ENCODE peak calls at places on chromosomes 5 and 9, in five cellular contexts. G is GM12878, T is HepG2, S is SK-N-SH, U is K562. D is an unnamed sample.

GRCh38 chr9:113992276-113992951 is 85.7 kb downstream of the AMBP start:
- DNase-seq in T (no peak), G (no peak), U (no peak), S (peak; percentile 70), D (no peak)

GRCh38 chr5:144485540-144485939 is 314.9 kb downstream of the KCTD16 start:
- DNase-seq in T (no peak), U (no peak), S (no peak), G (no peak), D (no peak)

GRCh38 chr5:132300572-132301340 is 6.6 kb downstream of the SLC22A4 start:
- DNase-seq in S (no peak), U (peak; percentile 66), G (no peak), T (no peak), D (no peak)

GRCh38 chr9:107141967-107142366 is 141.1 kb upstream of the RAD23B start:
- DNase-seq in G (no peak), S (no peak), U (no peak), T (no peak), D (no peak)

GRCh38 chr9:18799420-18799819 is 233.6 kb downstream of the SAXO1 start:
- DNase-seq in S (no peak), U (no peak), G (no peak), T (no peak), D (no peak)

GRCh38 chr5:175789670-175790069 is 81.7 kb upstream of the CPLX2 start:
- DNase-seq in T (no peak), G (no peak), U (no peak), S (no peak), D (no peak)

GRCh38 chr5:62017092-62017491 is 288.9 kb upstream of the KIF2A start:
- DNase-seq in S (no peak), T (no peak), G (no peak), U (no peak), D (no peak)

GRCh38 chr5:109688647-109688998 is 1.1 kb upstream of the MAN2A1 start:
- DNase-seq in S (no peak), G (peak; percentile 35), T (peak; percentile 74), U (peak; percentile 75), D (peak; percentile 29)

GRCh38 chr5:149434162-149435014 is 55.3 kb upstream of the IL17B start:
- DNase-seq in G (no peak), S (peak; percentile 88), U (peak; percentile 76), T (no peak), D (peak; percentile 79)

GRCh38 chr9:137759117-137759516 is 118.5 kb upstream of the CACNA1B start:
- DNase-seq in S (no peak), G (peak; percentile 69), T (no peak), U (no peak), D (no peak)

GRCh38 chr9:3508531-3509374 is 17.0 kb downstream of the RFX3 start:
- DNase-seq in U (no peak), S (no peak), T (no peak), G (no peak), D (peak; percentile 6)

GRCh38 chr5:127359502-127359901 is 68.9 kb downstream of the MEGF10 start:
- DNase-seq in U (no peak), S (no peak), G (no peak), T (no peak), D (no peak)

GRCh38 chr9:95822583-95823431 is 52.7 kb upstream of the ERCC6L2 start:
- DNase-seq in T (no peak), S (no peak), G (peak; percentile 84), U (no peak), D (no peak)

GRCh38 chr5:59583810-59584562 is 309.5 kb downstream of the PDE4D start:
- DNase-seq in T (no peak), G (no peak), S (no peak), U (no peak), D (no peak)

GRCh38 chr5:32068561-32068960 is 105.6 kb downstream of the GOLPH3 start:
- DNase-seq in T (no peak), S (no peak), G (no peak), U (no peak), D (no peak)

GRCh38 chr9:4662989-4663792 is 1.1 kb downstream of the PLPP6 start:
- DNase-seq in U (no peak), G (no peak), T (peak; percentile 65), S (peak; percentile 21), D (peak; percentile 11)

GRCh38 chr9:108525214-108525613 is 330.6 kb downstream of the ACTL7B start:
- DNase-seq in U (no peak), S (no peak), G (no peak), T (no peak), D (no peak)

GRCh38 chr5:14842117-14842516 is 29.5 kb downstream of the ANKH start:
- DNase-seq in S (no peak), T (peak; percentile 81), G (no peak), U (no peak), D (no peak)

GRCh38 chr9:127818574-127818973 is 15.9 kb downstream of the FPGS start:
- DNase-seq in U (no peak), T (no peak), G (no peak), S (no peak), D (no peak)

GRCh38 chr5:113378960-113379541 is 55.7 kb downstream of the TSSK1B start:
- DNase-seq in U (peak; percentile 62), T (peak; percentile 47), S (peak; percentile 69), G (peak; percentile 9), D (peak; percentile 66)

GRCh38 chr5:78544531-78545200 is 103.9 kb downstream of the LHFPL2 start:
- DNase-seq in G (peak; percentile 86), U (no peak), S (no peak), T (no peak), D (no peak)

GRCh38 chr5:82165740-82166530 is 112.2 kb downstream of the RPS23 start:
- DNase-seq in S (peak; percentile 53), U (peak; percentile 76), T (peak; percentile 71), G (peak; percentile 39), D (peak; percentile 71)

GRCh38 chr5:54522080-54522479 is 4.5 kb downstream of the SNX18 start:
- DNase-seq in S (no peak), G (no peak), T (no peak), U (no peak), D (no peak)

GRCh38 chr9:21709464-21710058 is 92.9 kb upstream of the MTAP start:
- DNase-seq in U (no peak), T (peak; percentile 37), S (peak; percentile 24), G (no peak), D (peak; percentile 62)

GRCh38 chr5:10885026-10885425 is 124.0 kb upstream of the DAP start:
- DNase-seq in S (no peak), G (no peak), T (no peak), U (no peak), D (no peak)

GRCh38 chr5:180283026-180283615 is 8.8 kb downstream of the MAPK9 start:
- DNase-seq in T (no peak), U (no peak), G (no peak), S (no peak), D (no peak)

GRCh38 chr9:34374905-34375552 is 1.7 kb downstream of the MYORG start:
- DNase-seq in T (peak; percentile 94), G (no peak), U (no peak), S (no peak), D (peak; percentile 3)

GRCh38 chr5:153831976-153832375 is 206.7 kb downstream of the FAM114A2 start:
- DNase-seq in G (peak; percentile 11), T (peak; percentile 5), S (peak; percentile 50), U (peak; percentile 74), D (peak; percentile 41)

GRCh38 chr5:5589857-5590256 is 167.4 kb downstream of the ICE1 start:
- DNase-seq in S (no peak), T (no peak), U (no peak), G (no peak), D (no peak)

GRCh38 chr9:78304357-78304756 is 7.4 kb downstream of the PSAT1 start:
- DNase-seq in U (no peak), S (no peak), G (no peak), T (peak; percentile 25), D (no peak)

GRCh38 chr5:39080597-39081204 is 6.5 kb upstream of the RICTOR start:
- DNase-seq in G (no peak), T (peak; percentile 56), U (peak; percentile 85), S (peak; percentile 63), D (peak; percentile 56)
- TF ChIP-seq FOXM1 in G (no peak), T (no peak), U (no peak), S (no peak), D (no peak)

GRCh38 chr5:35160486-35161116 is 69.7 kb downstream of the PRLR start:
- DNase-seq in T (no peak), S (no peak), U (no peak), G (peak; percentile 8), D (no peak)
- TF ChIP-seq FOXM1 in T (no peak), S (no peak), U (no peak), G (no peak), D (no peak)

GRCh38 chr5:116864838-116865190 is 290.2 kb upstream of the SEMA6A start:
- DNase-seq in U (no peak), G (no peak), S (no peak), T (no peak), D (no peak)

GRCh38 chr5:116864157-116864837 is 289.7 kb upstream of the SEMA6A start:
- DNase-seq in T (peak; percentile 99), G (no peak), S (peak; percentile 30), U (no peak), D (peak; percentile 27)

GRCh38 chr5:116862632-116863455 is 288.2 kb upstream of the SEMA6A start:
- DNase-seq in G (no peak), U (no peak), T (peak; percentile 99), S (no peak), D (no peak)

GRCh38 chr5:116861662-116862061 is 287.0 kb upstream of the SEMA6A start:
- DNase-seq in T (no peak), G (no peak), S (no peak), U (no peak), D (no peak)

DNA sequence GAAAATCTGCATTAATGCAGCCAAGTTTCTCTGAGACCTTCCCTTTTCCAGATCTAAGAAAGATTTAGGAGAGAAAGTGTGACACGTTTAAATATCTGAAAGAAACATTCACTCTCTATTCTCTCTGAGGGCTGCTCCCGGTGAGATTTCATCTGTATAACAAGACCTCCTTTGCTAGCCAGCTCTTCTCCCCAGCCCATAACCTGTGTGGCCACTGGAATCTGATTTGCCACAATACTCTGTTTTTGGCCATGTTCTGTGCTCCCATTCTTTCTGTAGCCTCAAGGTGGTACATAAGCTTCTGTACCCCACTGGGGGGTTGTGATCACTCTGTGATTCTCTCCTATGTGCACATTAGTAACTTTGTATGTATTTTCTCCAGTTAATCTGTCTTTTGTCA is 291.0 kb upstream of the SEMA6A start:
- DNase-seq in T (no peak), G (no peak), S (no peak), U (no peak), D (no peak)
- TF ChIP-seq FOXM1 in T (no peak), G (no peak), S (no peak), U (no peak), D (no peak)

DNA sequence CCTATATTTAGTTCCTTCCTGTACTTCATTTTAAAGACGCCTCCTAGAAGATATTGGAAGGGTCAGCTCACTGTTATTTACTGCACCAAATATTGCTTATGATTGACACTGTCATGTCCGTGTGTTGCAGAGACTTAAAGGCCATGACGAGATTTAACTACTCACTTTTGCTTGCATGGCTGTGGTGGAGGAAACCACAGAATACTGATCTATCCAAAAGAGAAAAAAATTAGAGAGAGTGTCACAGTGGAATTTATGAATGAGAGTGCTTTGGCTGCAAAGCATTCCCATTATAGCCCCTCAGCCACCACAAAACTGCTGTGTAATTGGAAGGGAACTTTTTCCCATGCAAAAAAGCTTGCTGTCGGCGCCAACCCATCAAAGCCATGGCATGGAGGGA is 58.0 kb downstream of the EBF1 start:
- DNase-seq in S (no peak), G (no peak), U (no peak), T (no peak), D (no peak)
- TF ChIP-seq FOXM1 in S (no peak), G (no peak), U (no peak), T (no peak), D (no peak)